ENCODE peak calls at places on chromosome 17, in five cellular contexts. A, H, I, B and T are unnamed samples. For H3K36me3 and H3K9me3, the result is how much of the 10 kb centered on the place peaks cover.

GRCh38 chr17:66165537-66166123 is 26.3 kb downstream of the CEP112 start:
- DNase-seq in A (no peak), I (peak), B (no peak), H (peak), T (no peak)

GRCh38 chr17:62094175-62094574 is 29.1 kb upstream of the MED13 start:
- DNase-seq in A (no peak), I (no peak), H (peak), B (no peak), T (no peak)

GRCh38 chr17:78101542-78101941 is 27.0 kb downstream of the TMC6 start:
- DNase-seq in I (no peak), A (no peak), H (no peak), B (no peak), T (no peak)

GRCh38 chr17:64024781-64025731 is 4.6 kb upstream of the ICAM2 start:
- DNase-seq in I (no peak), B (no peak), H (no peak), A (no peak), T (no peak)

GRCh38 chr17:64107517-64108235 is 22.3 kb downstream of the ERN1 start:
- DNase-seq in I (no peak), H (no peak), A (no peak), B (no peak), T (no peak)

GRCh38 chr17:82960419-82961271 is 118.8 kb upstream of the METRNL start:
- DNase-seq in H (no peak), I (no peak), A (no peak), B (peak), T (peak)

GRCh38 chr17:44522883-44523671 is 19.9 kb upstream of the GPATCH8 start:
- DNase-seq in H (peak), A (no peak), B (no peak), I (peak), T (peak)

GRCh38 chr17:59512844-59513383 is 52.5 kb upstream of the DHX40 start:
- DNase-seq in I (no peak), A (no peak), H (no peak), B (no peak), T (no peak)

GRCh38 chr17:29176500-29177351 is 3.5 kb downstream of the MYO18A start:
- DNase-seq in I (peak), H (peak), A (no peak), B (peak), T (peak)

GRCh38 chr17:41002814-41003213 is 3.1 kb upstream of the KRTAP3-2 start:
- DNase-seq in I (no peak), H (peak), A (no peak), B (no peak), T (no peak)

GRCh38 chr17:45732926-45733505 is 51.1 kb upstream of the CRHR1 start:
- DNase-seq in A (no peak), H (no peak), B (no peak), I (no peak), T (no peak)

GRCh38 chr17:29163563-29163962 is 16.6 kb downstream of the MYO18A start:
- DNase-seq in A (no peak), B (no peak), I (peak), H (no peak), T (no peak)

GRCh38 chr17:81539571-81539900 is 11.4 kb downstream of the FSCN2 start:
- DNase-seq in I (no peak), B (no peak), H (no peak), A (no peak), T (no peak)

GRCh38 chr17:29292992-29293889 is 707 bp downstream of the NUFIP2 start:
- DNase-seq in A (peak), B (peak), H (peak), I (peak), T (peak)

GRCh38 chr17:63997341-63998048 is 656 bp upstream of the PRR29 start:
- DNase-seq in B (no peak), A (no peak), H (no peak), I (no peak), T (peak)

GRCh38 chr17:63696381-63696961 is 3.5 kb downstream of the LIMD2 start:
- DNase-seq in B (no peak), I (no peak), H (no peak), A (no peak), T (peak)

GRCh38 chr17:11550431-11550830 is 47.8 kb upstream of the DNAH9 start:
- DNase-seq in H (no peak), A (no peak), I (no peak), B (no peak), T (no peak)

GRCh38 chr17:81838753-81839255 is 4.0 kb upstream of the PPP1R27 start:
- DNase-seq in I (no peak), A (no peak), H (no peak), B (no peak), T (no peak)

GRCh38 chr17:43349142-43349541 is 49.7 kb upstream of the ARL4D start:
- DNase-seq in I (no peak), A (no peak), B (no peak), H (no peak), T (no peak)

GRCh38 chr17:76147211-76148014 is 6.4 kb upstream of the FOXJ1 start:
- DNase-seq in H (peak), A (no peak), I (no peak), B (no peak), T (no peak)

GRCh38 chr17:80503921-80504320 is 27.5 kb upstream of the NPTX1 start:
- DNase-seq in A (no peak), I (no peak), B (no peak), H (no peak), T (no peak)

GRCh38 chr17:50562266-50563094 is 2.0 kb downstream of the CACNA1G start:
- DNase-seq in B (no peak), I (no peak), H (no peak), A (no peak), T (no peak)

GRCh38 chr17:50176559-50177471 is 11.0 kb downstream of the SGCA start:
- DNase-seq in H (no peak), I (no peak), B (peak), A (no peak), T (no peak)

GRCh38 chr17:68197997-68198930 is 49.6 kb upstream of the AMZ2 start:
- DNase-seq in H (no peak), A (no peak), B (no peak), I (peak), T (peak)

GRCh38 chr17:44362964-44363612 is 565 bp downstream of the FAM171A2 start:
- DNase-seq in I (peak), H (no peak), A (no peak), B (no peak), T (no peak)

GRCh38 chr17:199806-200603 is 18.6 kb upstream of the DOC2B start:
- DNase-seq in B (no peak), I (no peak), A (no peak), H (peak), T (no peak)

GRCh38 chr17:61729690-61730268 is 133.5 kb downstream of the BRIP1 start:
- DNase-seq in H (no peak), B (no peak), I (no peak), A (no peak), T (no peak)

GRCh38 chr17:560379-560935 is 154.2 kb downstream of the VPS53 start:
- DNase-seq in I (no peak), H (peak), A (no peak), B (no peak), T (no peak)

GRCh38 chr17:64187093-64187895 is 57.4 kb upstream of the ERN1 start:
- DNase-seq in B (no peak), H (no peak), I (peak), A (no peak), T (peak)

GRCh38 chr17:45429338-45430005 is 3.2 kb downstream of the ARHGAP27 start:
- DNase-seq in A (no peak), B (no peak), H (no peak), I (peak), T (peak)

GRCh38 chr17:31068291-31068690 is 26.5 kb upstream of the NF1 start:
- DNase-seq in H (peak), A (no peak), I (peak), B (no peak), T (peak)

GRCh38 chr17:42774066-42774750 is 959 bp downstream of the VPS25 start:
- DNase-seq in H (peak), B (no peak), I (no peak), A (no peak), T (no peak)

GRCh38 chr17:32604966-32605365 is 118.2 kb downstream of the CDK5R1 start:
- DNase-seq in H (no peak), I (no peak), A (no peak), B (no peak), T (no peak)

GRCh38 chr17:30915833-30916611 is 5.7 kb upstream of the ADAP2 start:
- DNase-seq in H (no peak), B (no peak), A (no peak), I (no peak), T (no peak)

GRCh38 chr17:39979865-39980401 is 674 bp upstream of the PSMD3 start:
- DNase-seq in I (peak), A (no peak), B (no peak), H (peak), T (peak)

GRCh38 chr17:83036193-83036592 is 43.2 kb upstream of the METRNL start:
- DNase-seq in B (no peak), H (no peak), I (no peak), A (no peak), T (no peak)

GRCh38 chr17:4900231-4901107 is 1.1 kb downstream of the C17orf107 start:
- DNase-seq in B (no peak), A (no peak), I (no peak), H (no peak), T (no peak)

GRCh38 chr17:13374203-13375143 is 227.3 kb downstream of the HS3ST3A1 start:
- DNase-seq in A (no peak), I (peak), B (no peak), H (no peak), T (no peak)

GRCh38 chr17:17149520-17150449 is 56.3 kb downstream of the PLD6 start:
- DNase-seq in I (no peak), B (no peak), H (no peak), A (no peak), T (no peak)
- H3K36me3 ChIP-seq in I (under half), B (under half), H (under half), A (under half), T (under half)

GRCh38 chr17:74277935-74278334 is 3.9 kb downstream of the DNAI2 start:
- DNase-seq in A (no peak), I (no peak), B (no peak), H (no peak), T (no peak)

GRCh38 chr17:74281799-74282198 is 7.8 kb downstream of the DNAI2 start:
- DNase-seq in I (no peak), A (no peak), B (no peak), H (no peak), T (no peak)

GRCh38 chr17:74282587-74283370 is 8.7 kb downstream of the DNAI2 start:
- DNase-seq in B (no peak), I (peak), A (no peak), H (peak), T (no peak)

GRCh38 chr17:74283371-74283673 is 9.3 kb downstream of the DNAI2 start:
- DNase-seq in B (no peak), H (no peak), I (no peak), A (no peak), T (no peak)

DNA sequence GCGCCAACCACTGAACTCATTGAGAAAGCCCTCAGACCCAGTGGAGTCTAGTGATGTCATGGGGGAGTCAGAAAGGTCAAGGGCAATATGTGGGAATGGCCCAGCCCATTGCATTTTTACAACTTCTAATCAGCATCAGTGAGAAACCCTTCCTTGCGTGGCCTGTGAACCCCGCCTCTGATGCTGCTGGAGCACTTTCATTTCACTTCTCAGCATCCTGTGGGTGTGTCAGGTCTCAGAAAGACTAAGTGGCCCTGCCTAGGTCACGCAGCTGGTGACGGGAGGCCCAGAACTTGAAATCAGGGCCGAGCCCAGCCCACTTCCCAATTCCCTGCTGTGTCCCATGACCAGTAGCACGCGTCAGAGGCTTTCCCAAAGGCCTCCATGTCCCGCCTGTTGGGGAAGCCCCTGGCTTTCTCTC is 6.1 kb downstream of the DNAI2 start:
- DNase-seq in B (no peak), H (no peak), I (peak), A (no peak), T (peak)
- H3K4me3 ChIP-seq in B (no peak), H (no peak), I (no peak), A (no peak), T (no peak)

GRCh38 chr17:36008998-36009665 is 7.8 kb upstream of the CCL15 start:
- DNase-seq in I (no peak), A (no peak), H (peak), B (no peak), T (no peak)
- H3K9me3 ChIP-seq in I (under half), A (under half), H (under half), B (under half), T (under half)

GRCh38 chr17:19766016-19766415 is 17.9 kb upstream of the ALDH3A1 start:
- DNase-seq in B (no peak), A (no peak), I (no peak), H (no peak), T (no peak)
- H3K36me3 ChIP-seq in B (under half), A (under half), I (under half), H (under half), T (under half)

DNA sequence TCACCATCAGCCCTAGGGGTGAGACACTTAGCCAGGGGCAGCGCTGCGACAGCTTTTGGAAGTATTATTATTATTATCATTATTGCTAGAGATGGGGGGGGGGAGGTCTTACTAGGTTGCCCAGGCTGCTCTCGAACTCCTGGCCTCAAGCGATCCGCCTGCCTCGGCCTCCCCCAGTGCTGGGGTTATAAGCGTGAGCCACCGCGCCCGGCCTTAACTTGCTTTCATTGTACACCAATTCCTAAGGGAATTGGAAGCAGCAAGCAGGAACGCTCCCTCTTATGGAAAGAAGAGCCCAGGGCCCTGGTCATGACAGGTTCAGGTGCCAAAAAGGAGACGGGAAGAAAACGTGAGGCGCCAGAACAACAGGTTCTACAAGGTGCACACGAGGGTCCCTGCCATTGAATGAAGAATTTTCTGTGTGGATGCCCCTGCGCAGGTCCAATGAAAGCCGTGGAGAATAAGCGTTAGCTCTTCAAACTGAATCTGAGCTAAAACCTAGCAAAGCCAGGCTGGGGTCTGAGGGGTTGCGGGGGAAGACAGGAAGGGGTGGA is 522 bp upstream of the RPL38 start:
- DNase-seq in I (no peak), H (no peak), B (no peak), A (no peak), T (no peak)
- H3K4me3 ChIP-seq in I (no peak), H (peak), B (no peak), A (peak), T (peak)

GRCh38 chr17:21299981-21300600 is 15.6 kb downstream of the MAP2K3 start:
- DNase-seq in B (no peak), I (no peak), A (no peak), H (no peak), T (no peak)
- H3K9me3 ChIP-seq in B (under half), I (under half), A (under half), H (under half), T (under half)